ENCODE peak calls at places on chromosome 21, in four cellular contexts. G, I, X and Q are unnamed samples.

GRCh38 chr21:31750843-31751242 is 18.9 kb upstream of the SCAF4 start:
- DNase-seq in G (peak; percentile 69), I (no peak), X (no peak), Q (peak; percentile 61)

GRCh38 chr21:14418920-14419319 is 36.0 kb upstream of the HSPA13 start:
- DNase-seq in G (no peak), I (no peak), X (no peak), Q (no peak)

GRCh38 chr21:41877901-41878830 is 978 bp downstream of the PRDM15 start:
- DNase-seq in I (peak; percentile 61), X (no peak), G (peak; percentile 39), Q (peak; percentile 73)

GRCh38 chr21:17119466-17120297 is 393.2 kb upstream of the CXADR start:
- DNase-seq in G (no peak), X (no peak), I (no peak), Q (no peak)

GRCh38 chr21:32693581-32693980 is 34.2 kb downstream of the SYNJ1 start:
- DNase-seq in G (no peak), X (no peak), I (no peak), Q (no peak)

GRCh38 chr21:44281801-44282200 is 3.9 kb upstream of the AIRE start:
- DNase-seq in G (no peak), X (no peak), I (no peak), Q (no peak)

GRCh38 chr21:44551290-44552015 is at the start of gene KRTAP10-2:
- DNase-seq in X (no peak), G (no peak), I (no peak), Q (no peak)

GRCh38 chr21:34513109-34513675 is 1.2 kb upstream of the KCNE1 start:
- DNase-seq in X (no peak), I (no peak), G (peak; percentile 75), Q (no peak)